ENCODE peak calls at places on chromosomes 13 and 19, in eight cellular contexts. One of them, this sample, is unnamed.
A peak's percentile ranks its signal among the peaks of the same experiment; 100 is the strongest.

GRCh38 chr19:58366576-58367430 is 4.3 kb upstream of the ZNF497 start:
- DNase-seq in cardiac fibroblast: no peak
- DNase-seq in NCI-H1930: no peak
- DNase-seq in uterus: no peak
- DNase-seq in left cardiac atrium: no peak
- DNase-seq in HTR-8/SVneo: no peak
- DNase-seq in EL: no peak
- DNase-seq in psoas muscle: no peak
- DNase-seq in this sample: no peak

GRCh38 chr19:30696514-30696913 is 324.3 kb downstream of the ZNF536 start:
- DNase-seq in cardiac fibroblast: no peak
- DNase-seq in NCI-H1930: peak; percentile 27
- DNase-seq in uterus: no peak
- DNase-seq in left cardiac atrium: no peak
- DNase-seq in HTR-8/SVneo: no peak
- DNase-seq in EL: no peak
- DNase-seq in psoas muscle: no peak
- DNase-seq in this sample: no peak

GRCh38 chr19:47729468-47729798 is 15.9 kb upstream of the NOP53 start:
- DNase-seq in cardiac fibroblast: peak; percentile 90
- DNase-seq in NCI-H1930: no peak
- DNase-seq in uterus: peak; percentile 87
- DNase-seq in left cardiac atrium: peak; percentile 80
- DNase-seq in HTR-8/SVneo: peak; percentile 92
- DNase-seq in EL: peak; percentile 96
- DNase-seq in psoas muscle: peak; percentile 64
- DNase-seq in this sample: peak; percentile 87

GRCh38 chr13:100721885-100722512 is 47.4 kb upstream of the TMTC4 start:
- DNase-seq in cardiac fibroblast: peak; percentile 67
- DNase-seq in NCI-H1930: peak; percentile 59
- DNase-seq in uterus: no peak
- DNase-seq in left cardiac atrium: peak; percentile 39
- DNase-seq in HTR-8/SVneo: peak; percentile 21
- DNase-seq in EL: peak; percentile 49
- DNase-seq in psoas muscle: no peak
- DNase-seq in this sample: peak; percentile 40

GRCh38 chr19:10751109-10751972 is 33.5 kb downstream of the DNM2 start:
- DNase-seq in cardiac fibroblast: peak; percentile 48
- DNase-seq in NCI-H1930: no peak
- DNase-seq in uterus: no peak
- DNase-seq in left cardiac atrium: no peak
- DNase-seq in HTR-8/SVneo: no peak
- DNase-seq in EL: no peak
- DNase-seq in psoas muscle: no peak
- DNase-seq in this sample: peak; percentile 67

GRCh38 chr19:4832776-4833175 is 1.3 kb upstream of the TICAM1 start:
- DNase-seq in cardiac fibroblast: no peak
- DNase-seq in NCI-H1930: no peak
- DNase-seq in uterus: no peak
- DNase-seq in left cardiac atrium: no peak
- DNase-seq in HTR-8/SVneo: no peak
- DNase-seq in EL: no peak
- DNase-seq in psoas muscle: no peak
- DNase-seq in this sample: no peak

GRCh38 chr13:113411216-113412023 is 41.9 kb downstream of the ADPRHL1 start:
- DNase-seq in cardiac fibroblast: peak; percentile 96
- DNase-seq in NCI-H1930: no peak
- DNase-seq in uterus: no peak
- DNase-seq in left cardiac atrium: peak; percentile 69
- DNase-seq in HTR-8/SVneo: peak; percentile 79
- DNase-seq in EL: peak; percentile 94
- DNase-seq in psoas muscle: peak; percentile 89
- DNase-seq in this sample: no peak

GRCh38 chr19:23916991-23917390 is 2.3 kb downstream of the ZNF726 start:
- DNase-seq in cardiac fibroblast: peak; percentile 52
- DNase-seq in NCI-H1930: no peak
- DNase-seq in uterus: no peak
- DNase-seq in left cardiac atrium: no peak
- DNase-seq in HTR-8/SVneo: no peak
- DNase-seq in EL: peak; percentile 4
- DNase-seq in psoas muscle: no peak
- DNase-seq in this sample: no peak

GRCh38 chr13:30375436-30375835 is 46.9 kb upstream of the UBE2L5 start:
- DNase-seq in cardiac fibroblast: no peak
- DNase-seq in NCI-H1930: no peak
- DNase-seq in uterus: no peak
- DNase-seq in left cardiac atrium: no peak
- DNase-seq in HTR-8/SVneo: no peak
- DNase-seq in EL: no peak
- DNase-seq in psoas muscle: no peak
- DNase-seq in this sample: no peak

GRCh38 chr13:49220035-49220855 is at the start of gene MLNR:
- DNase-seq in cardiac fibroblast: no peak
- DNase-seq in NCI-H1930: peak; percentile 80
- DNase-seq in uterus: no peak
- DNase-seq in left cardiac atrium: peak; percentile 45
- DNase-seq in HTR-8/SVneo: no peak
- DNase-seq in EL: no peak
- DNase-seq in psoas muscle: peak; percentile 28
- DNase-seq in this sample: no peak

GRCh38 chr13:75145926-75146325 is 336.0 kb downstream of the TBC1D4 start:
- DNase-seq in cardiac fibroblast: peak; percentile 11
- DNase-seq in NCI-H1930: no peak
- DNase-seq in uterus: no peak
- DNase-seq in left cardiac atrium: no peak
- DNase-seq in HTR-8/SVneo: no peak
- DNase-seq in EL: peak; percentile 42
- DNase-seq in psoas muscle: no peak
- DNase-seq in this sample: no peak

GRCh38 chr13:35964764-35965163 is 166.4 kb downstream of the DCLK1 start:
- DNase-seq in cardiac fibroblast: peak; percentile 83
- DNase-seq in NCI-H1930: no peak
- DNase-seq in uterus: no peak
- DNase-seq in left cardiac atrium: no peak
- DNase-seq in HTR-8/SVneo: no peak
- DNase-seq in EL: peak; percentile 57
- DNase-seq in psoas muscle: no peak
- DNase-seq in this sample: no peak

GRCh38 chr13:41428155-41428554 is 29.2 kb upstream of the RGCC start:
- DNase-seq in cardiac fibroblast: no peak
- DNase-seq in NCI-H1930: no peak
- DNase-seq in uterus: no peak
- DNase-seq in left cardiac atrium: no peak
- DNase-seq in HTR-8/SVneo: peak; percentile 2
- DNase-seq in EL: no peak
- DNase-seq in psoas muscle: no peak
- DNase-seq in this sample: no peak

GRCh38 chr19:10353793-10354391 is 14.5 kb upstream of the ICAM3 start:
- DNase-seq in cardiac fibroblast: peak; percentile 46
- DNase-seq in NCI-H1930: no peak
- DNase-seq in uterus: peak; percentile 32
- DNase-seq in left cardiac atrium: peak; percentile 81
- DNase-seq in HTR-8/SVneo: no peak
- DNase-seq in EL: no peak
- DNase-seq in psoas muscle: peak; percentile 62
- DNase-seq in this sample: no peak

GRCh38 chr19:55210120-55210493 is 806 bp upstream of the PTPRH start:
- DNase-seq in cardiac fibroblast: peak; percentile 96
- DNase-seq in NCI-H1930: no peak
- DNase-seq in uterus: peak; percentile 28
- DNase-seq in left cardiac atrium: no peak
- DNase-seq in HTR-8/SVneo: peak; percentile 53
- DNase-seq in EL: peak; percentile 96
- DNase-seq in psoas muscle: no peak
- DNase-seq in this sample: no peak

GRCh38 chr13:112623051-112623711 is 35.2 kb upstream of the TUBGCP3 start:
- DNase-seq in cardiac fibroblast: no peak
- DNase-seq in NCI-H1930: no peak
- DNase-seq in uterus: no peak
- DNase-seq in left cardiac atrium: no peak
- DNase-seq in HTR-8/SVneo: no peak
- DNase-seq in EL: no peak
- DNase-seq in psoas muscle: no peak
- DNase-seq in this sample: no peak

GRCh38 chr13:102812616-102813287 is 13.8 kb downstream of the BIVM start:
- DNase-seq in cardiac fibroblast: peak; percentile 27
- DNase-seq in NCI-H1930: no peak
- DNase-seq in uterus: no peak
- DNase-seq in left cardiac atrium: no peak
- DNase-seq in HTR-8/SVneo: no peak
- DNase-seq in EL: peak; percentile 43
- DNase-seq in psoas muscle: no peak
- DNase-seq in this sample: no peak

GRCh38 chr19:34347561-34348165 is 17.3 kb upstream of the GPI start:
- DNase-seq in cardiac fibroblast: no peak
- DNase-seq in NCI-H1930: no peak
- DNase-seq in uterus: no peak
- DNase-seq in left cardiac atrium: no peak
- DNase-seq in HTR-8/SVneo: no peak
- DNase-seq in EL: no peak
- DNase-seq in psoas muscle: no peak
- DNase-seq in this sample: no peak

GRCh38 chr13:46866150-46866549 is 30.7 kb downstream of the HTR2A start:
- DNase-seq in cardiac fibroblast: peak; percentile 43
- DNase-seq in NCI-H1930: no peak
- DNase-seq in uterus: peak; percentile 15
- DNase-seq in left cardiac atrium: peak; percentile 36
- DNase-seq in HTR-8/SVneo: peak; percentile 22
- DNase-seq in EL: peak; percentile 86
- DNase-seq in psoas muscle: peak; percentile 15
- DNase-seq in this sample: peak; percentile 85

GRCh38 chr19:44617481-44617880 is 4.1 kb downstream of the IGSF23 start:
- DNase-seq in cardiac fibroblast: no peak
- DNase-seq in NCI-H1930: no peak
- DNase-seq in uterus: no peak
- DNase-seq in left cardiac atrium: no peak
- DNase-seq in HTR-8/SVneo: no peak
- DNase-seq in EL: no peak
- DNase-seq in psoas muscle: no peak
- DNase-seq in this sample: no peak

GRCh38 chr13:81171065-81171647 is 830.2 kb upstream of the SPRY2 start:
- DNase-seq in cardiac fibroblast: peak; percentile 47
- DNase-seq in NCI-H1930: peak; percentile 32
- DNase-seq in uterus: no peak
- DNase-seq in left cardiac atrium: no peak
- DNase-seq in HTR-8/SVneo: peak; percentile 1
- DNase-seq in EL: peak; percentile 8
- DNase-seq in psoas muscle: no peak
- DNase-seq in this sample: no peak

GRCh38 chr13:101640797-101641400 is 188.4 kb downstream of the ITGBL1 start:
- DNase-seq in cardiac fibroblast: peak; percentile 89
- DNase-seq in NCI-H1930: no peak
- DNase-seq in uterus: no peak
- DNase-seq in left cardiac atrium: no peak
- DNase-seq in HTR-8/SVneo: peak; percentile 18
- DNase-seq in EL: peak; percentile 91
- DNase-seq in psoas muscle: no peak
- DNase-seq in this sample: no peak

GRCh38 chr19:6534451-6535093 is 3.7 kb downstream of the TNFSF9 start:
- DNase-seq in cardiac fibroblast: no peak
- DNase-seq in NCI-H1930: no peak
- DNase-seq in uterus: no peak
- DNase-seq in left cardiac atrium: no peak
- DNase-seq in HTR-8/SVneo: no peak
- DNase-seq in EL: no peak
- DNase-seq in psoas muscle: no peak
- DNase-seq in this sample: no peak

GRCh38 chr13:99941086-99941485 is 30.5 kb downstream of the ZIC5 start:
- DNase-seq in cardiac fibroblast: no peak
- DNase-seq in NCI-H1930: no peak
- DNase-seq in uterus: no peak
- DNase-seq in left cardiac atrium: no peak
- DNase-seq in HTR-8/SVneo: no peak
- DNase-seq in EL: no peak
- DNase-seq in psoas muscle: no peak
- DNase-seq in this sample: no peak

GRCh38 chr13:107842562-107843180 is 372.7 kb downstream of the LIG4 start:
- DNase-seq in cardiac fibroblast: no peak
- DNase-seq in NCI-H1930: no peak
- DNase-seq in uterus: no peak
- DNase-seq in left cardiac atrium: no peak
- DNase-seq in HTR-8/SVneo: no peak
- DNase-seq in EL: no peak
- DNase-seq in psoas muscle: no peak
- DNase-seq in this sample: no peak

GRCh38 chr19:16217671-16218464 is 20.2 kb downstream of the AP1M1 start:
- DNase-seq in cardiac fibroblast: no peak
- DNase-seq in NCI-H1930: no peak
- DNase-seq in uterus: no peak
- DNase-seq in left cardiac atrium: no peak
- DNase-seq in HTR-8/SVneo: no peak
- DNase-seq in EL: no peak
- DNase-seq in psoas muscle: no peak
- DNase-seq in this sample: no peak

GRCh38 chr13:41763772-41764171 is 197.1 kb downstream of the VWA8 start:
- DNase-seq in cardiac fibroblast: no peak
- DNase-seq in NCI-H1930: no peak
- DNase-seq in uterus: no peak
- DNase-seq in left cardiac atrium: no peak
- DNase-seq in HTR-8/SVneo: no peak
- DNase-seq in EL: no peak
- DNase-seq in psoas muscle: no peak
- DNase-seq in this sample: no peak